ENCODE peak calls at places on chromosomes 11 and 22, in seven cellular contexts. S is cardiac muscle cell, O is neural progenitor cell, C is esophagus squamous epithelium, T is mammary epithelial cell, E is A549, Z is aorta. L is an unnamed sample.

GRCh38 chr22:35313311-35314121 is 13.8 kb downstream of the TOM1 start:
- DNase-seq in S (peak; percentile 76), O (no peak), C (no peak), T (peak; percentile 51), E (peak; percentile 21), Z (peak; percentile 71), L (no peak)

GRCh38 chr11:61297741-61298140 is 2.6 kb upstream of the VWCE start:
- DNase-seq in S (peak; percentile 97), O (no peak), C (no peak), T (peak; percentile 97), E (no peak), Z (peak; percentile 59), L (no peak)

GRCh38 chr11:60991457-60991856 is 20.0 kb downstream of the CD6 start:
- DNase-seq in S (no peak), O (no peak), C (no peak), T (no peak), E (no peak), Z (no peak), L (no peak)

GRCh38 chr11:22787565-22788162 is 41.9 kb downstream of the SVIP start:
- DNase-seq in S (peak; percentile 68), O (peak; percentile 71), C (no peak), T (peak; percentile 16), E (peak; percentile 8), Z (no peak), L (no peak)

GRCh38 chr11:45885921-45886721 is 670 bp downstream of the MAPK8IP1 start:
- DNase-seq in S (no peak), O (peak; percentile 64), C (no peak), T (no peak), E (no peak), Z (no peak), L (no peak)

GRCh38 chr11:27701262-27702105 is 1.2 kb upstream of the BDNF start:
- DNase-seq in S (peak; percentile 75), O (peak; percentile 55), C (no peak), T (no peak), E (peak; percentile 61), Z (no peak), L (no peak)

GRCh38 chr11:103808246-103808645 is 228.2 kb upstream of the DDI1 start:
- DNase-seq in S (no peak), O (no peak), C (no peak), T (no peak), E (no peak), Z (no peak), L (no peak)

GRCh38 chr11:75031224-75031753 is 42.6 kb downstream of the NEU3 start:
- DNase-seq in S (peak; percentile 86), O (no peak), C (no peak), T (peak; percentile 48), E (no peak), Z (peak; percentile 59), L (no peak)

GRCh38 chr11:109857637-109858036 is 235.6 kb upstream of the ZC3H12C start:
- DNase-seq in S (no peak), O (no peak), C (no peak), T (no peak), E (no peak), Z (no peak), L (no peak)
- H3K27ac ChIP-seq in S (peak overlapping the region; percentile 30), O (no peak overlapping the region), C (no peak overlapping the region), T (no peak overlapping the region), E (no peak overlapping the region), Z (no peak overlapping the region), L (no peak overlapping the region)

GRCh38 chr22:16969508-16970327 is 38.3 kb downstream of the GAB4 start:
- DNase-seq in S (no peak), O (no peak), C (no peak), T (no peak), E (no peak), Z (no peak), L (no peak)

GRCh38 chr22:16972311-16972710 is 35.7 kb downstream of the GAB4 start:
- DNase-seq in S (no peak), O (no peak), C (no peak), T (no peak), E (no peak), Z (no peak), L (no peak)

GRCh38 chr22:16968218-16968595 is 39.8 kb downstream of the GAB4 start:
- DNase-seq in S (no peak), O (no peak), C (no peak), T (no peak), E (no peak), Z (no peak), L (no peak)

GRCh38 chr22:16967453-16968217 is 40.4 kb downstream of the GAB4 start:
- DNase-seq in S (no peak), O (no peak), C (no peak), T (no peak), E (no peak), Z (no peak), L (no peak)

DNA sequence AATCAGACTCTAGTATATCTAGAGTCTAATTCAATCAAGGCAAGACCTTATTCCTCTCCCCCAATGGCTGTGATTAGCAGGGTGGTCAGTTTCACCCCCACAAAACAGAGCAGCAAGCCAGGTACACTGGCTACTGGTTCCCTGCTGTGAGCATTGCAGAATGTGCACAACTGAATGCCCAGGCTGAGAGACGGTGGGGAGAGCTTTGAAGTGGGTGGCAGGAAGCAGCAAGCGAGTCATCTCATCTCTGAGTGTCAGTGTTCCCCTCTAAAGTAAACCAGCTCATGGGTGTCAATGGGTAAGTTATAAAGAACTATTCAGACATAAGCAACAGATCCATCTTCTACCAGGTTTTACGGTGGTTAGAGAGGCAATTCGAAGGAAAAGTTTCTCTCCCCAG is 37.6 kb downstream of the GAB4 start:
- DNase-seq in S (no peak), O (no peak), C (no peak), T (no peak), E (no peak), Z (no peak), L (no peak)
- H3K9me3 ChIP-seq in S (no peaks in the 10 kb centered on the region), O (no peaks in the 10 kb centered on the region), C (no peaks in the 10 kb centered on the region), T (peaks cover 7% of the 10 kb centered on the region), E (no peaks in the 10 kb centered on the region), Z (no peaks in the 10 kb centered on the region), L (no peaks in the 10 kb centered on the region)

DNA sequence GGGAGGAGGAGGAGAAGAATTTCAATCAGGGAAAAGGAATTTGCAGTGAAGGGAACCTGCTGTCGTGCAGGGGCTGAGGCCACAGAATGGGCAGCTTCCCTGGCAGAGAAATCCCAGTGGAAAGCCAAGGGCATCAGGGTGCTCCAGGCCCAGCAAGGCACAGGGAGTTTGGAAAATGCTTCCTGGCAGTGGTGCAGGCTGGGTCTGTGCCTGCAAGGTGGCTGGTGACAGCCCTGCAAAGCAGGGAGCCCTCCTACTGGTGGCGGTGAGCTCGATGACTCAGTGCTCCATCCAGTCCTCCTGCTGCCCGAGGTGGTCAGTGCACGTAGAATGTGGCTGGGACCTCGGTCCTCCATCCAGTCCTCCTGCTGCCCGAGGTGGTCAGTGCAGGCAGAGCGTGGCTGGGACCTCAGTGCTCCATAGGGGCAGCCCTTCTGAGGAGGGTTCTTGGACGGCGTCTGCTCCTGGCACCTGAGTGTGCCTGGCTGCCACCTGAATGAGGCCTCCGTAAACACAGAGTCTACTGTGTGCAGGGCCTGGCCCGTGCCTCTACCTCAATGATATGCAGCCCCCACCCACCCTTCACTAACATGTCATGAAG is 444.4 kb upstream of the B3GAT1 start:
- DNase-seq in S (no peak), O (no peak), C (no peak), T (no peak), E (no peak), Z (no peak), L (no peak)
- H3K4me1 ChIP-seq in S (no peaks in the 10 kb centered on the region), O (peaks cover under 1% of the 10 kb centered on the region), C (peaks cover 9% of the 10 kb centered on the region), T (no peaks in the 10 kb centered on the region), E (no peaks in the 10 kb centered on the region), Z (no peaks in the 10 kb centered on the region), L (no peaks in the 10 kb centered on the region)

DNA sequence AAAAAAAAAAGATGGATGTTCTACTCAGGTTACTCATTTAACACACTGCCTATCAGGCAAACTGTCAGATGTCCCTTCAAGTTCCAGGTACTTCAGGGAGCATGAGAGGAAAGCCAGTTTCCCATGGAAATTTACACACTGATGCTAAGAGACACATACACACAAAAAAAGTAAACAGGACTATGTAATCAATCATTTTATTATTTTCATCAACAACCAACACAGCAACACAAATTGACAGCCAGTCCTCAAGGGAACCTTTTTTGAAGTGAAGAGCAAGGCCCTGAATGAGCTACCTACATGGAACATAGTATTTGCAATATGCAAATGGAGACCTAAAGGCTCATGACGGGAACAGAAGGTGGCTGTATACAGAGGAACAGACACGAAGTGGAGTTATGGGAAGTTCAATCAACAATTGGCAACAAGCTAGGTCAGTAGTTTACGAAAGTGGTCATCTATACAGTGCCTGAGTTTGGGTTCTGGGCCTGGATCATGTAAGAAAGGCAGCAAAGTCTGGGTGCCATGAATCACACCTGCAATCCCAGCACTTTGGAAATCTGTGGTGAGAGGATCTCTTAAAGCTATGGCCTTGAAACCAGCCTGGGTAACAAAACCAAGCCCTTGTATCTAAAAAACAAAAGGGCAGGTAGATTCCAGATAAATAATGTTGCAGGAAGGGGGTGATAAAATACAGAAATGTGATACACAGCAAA is 12.6 kb upstream of the WDR74 start:
- DNase-seq in S (no peak), O (no peak), C (no peak), T (no peak), E (no peak), Z (no peak), L (no peak)
- H3K27ac ChIP-seq in S (peak overlapping the region; percentile 71), O (peak overlapping the region; percentile 70), C (no peak overlapping the region), T (no peak overlapping the region), E (no peak overlapping the region), Z (no peak overlapping the region), L (no peak overlapping the region)

GRCh38 chr22:48045369-48045768 is 1282.9 kb downstream of the TBC1D22A start:
- DNase-seq in S (no peak), O (no peak), C (no peak), T (no peak), E (no peak), Z (no peak), L (no peak)
- H3K9me3 ChIP-seq in S (no peaks in the 10 kb centered on the region), O (no peaks in the 10 kb centered on the region), C (no peaks in the 10 kb centered on the region), T (peaks cover 29% of the 10 kb centered on the region), E (no peaks in the 10 kb centered on the region), Z (peaks cover 3% of the 10 kb centered on the region), L (no peaks in the 10 kb centered on the region)

DNA sequence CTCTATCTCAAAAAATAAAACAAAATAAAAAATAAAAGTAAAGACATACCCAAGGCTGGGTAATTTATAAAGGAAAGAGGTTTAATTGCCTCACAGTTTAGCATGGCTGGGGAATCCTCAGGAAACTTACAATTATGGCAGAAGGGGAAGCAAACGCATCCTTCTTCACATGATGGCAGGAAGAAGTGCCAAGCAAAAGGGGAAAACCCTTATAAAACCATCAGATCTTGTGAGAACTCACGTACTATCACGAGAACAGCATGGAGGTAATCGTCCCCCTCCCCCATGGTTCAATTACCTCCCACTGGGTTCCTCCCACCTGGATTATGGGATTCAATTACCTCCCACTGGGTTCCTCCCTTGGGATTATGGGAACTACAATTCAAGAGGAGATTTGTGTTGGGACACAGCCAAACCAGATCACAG is 8.3 kb upstream of the SSTR3 start:
- DNase-seq in S (peak; percentile 43), O (no peak), C (no peak), T (no peak), E (no peak), Z (no peak), L (no peak)
- H3K4me1 ChIP-seq in S (no peaks in the 10 kb centered on the region), O (no peaks in the 10 kb centered on the region), C (peaks cover 4% of the 10 kb centered on the region), T (no peaks in the 10 kb centered on the region), E (no peaks in the 10 kb centered on the region), Z (no peaks in the 10 kb centered on the region), L (no peaks in the 10 kb centered on the region)

GRCh38 chr11:2912498-2912897 is 16.7 kb downstream of the PHLDA2 start:
- DNase-seq in S (peak; percentile 63), O (no peak), C (no peak), T (peak; percentile 96), E (peak; percentile 87), Z (peak; percentile 73), L (peak; percentile 93)
- H3K27ac ChIP-seq in S (no peak overlapping the region), O (no peak overlapping the region), C (peak overlapping the region; percentile 73), T (no peak overlapping the region), E (peak overlapping the region; percentile 84), Z (no peak overlapping the region), L (peak overlapping the region; percentile 82)

L was measured in pancreas.